ENCODE peak calls at places on chromosomes 4 and X, in nine cellular contexts. Z is activated CD4-positive, alpha-beta T cell treated with anti-CD3 and anti-CD28 coated beads for 24 hours; S is AG09319; N is ELF-1; R is foreskin fibroblast; O is fibroblast of pulmonary artery; I is right cardiac atrium; J is HT1080; L is body of pancreas. H is an unnamed sample.

GRCh38 chrX:68801737-68802290 is 27.0 kb upstream of the EFNB1 start:
- DNase-seq in Z (no peak), S (no peak), N (no peak), R (no peak), O (no peak), I (no peak), J (no peak), L (no peak), H (no peak)

GRCh38 chrX:16164748-16165147 is 2.5 kb upstream of the MAGEB17 start:
- DNase-seq in Z (no peak), S (no peak), N (no peak), R (no peak), O (no peak), I (no peak), J (no peak), L (no peak), H (no peak)

GRCh38 chr4:176838611-176839411 is 46.1 kb upstream of the VEGFC start:
- DNase-seq in Z (no peak), S (no peak), N (no peak), R (peak; percentile 67), O (peak; percentile 59), I (no peak), J (peak; percentile 70), L (no peak), H (no peak)

GRCh38 chrX:19811807-19812604 is 75.4 kb downstream of the SH3KBP1 start:
- DNase-seq in Z (no peak), S (no peak), N (no peak), R (no peak), O (peak; percentile 62), I (no peak), J (peak; percentile 91), L (no peak), H (no peak)

GRCh38 chr4:3229328-3229727 is 19.6 kb upstream of the MSANTD1 start:
- DNase-seq in Z (no peak), S (no peak), N (no peak), R (no peak), O (no peak), I (no peak), J (no peak), L (no peak), H (no peak)

GRCh38 chrX:21375795-21376069 is 1.5 kb downstream of the CNKSR2 start:
- DNase-seq in Z (no peak), S (no peak), N (peak; percentile 56), R (no peak), O (no peak), I (no peak), J (no peak), L (no peak), H (no peak)

GRCh38 chr4:89752932-89753598 is 83.9 kb downstream of the SNCA start:
- DNase-seq in Z (no peak), S (peak; percentile 75), N (peak; percentile 16), R (peak; percentile 95), O (peak; percentile 67), I (no peak), J (peak; percentile 90), L (no peak), H (no peak)

GRCh38 chr4:185634066-185634652 is 98.9 kb upstream of the PDLIM3 start:
- DNase-seq in Z (no peak), S (no peak), N (no peak), R (no peak), O (peak; percentile 18), I (no peak), J (peak; percentile 10), L (no peak), H (no peak)

GRCh38 chrX:86806786-86807185 is 658.5 kb downstream of the DACH2 start:
- DNase-seq in Z (no peak), S (no peak), N (peak; percentile 42), R (no peak), O (no peak), I (no peak), J (peak; percentile 0), L (no peak), H (no peak)

GRCh38 chr4:26081795-26082498 is 167.9 kb downstream of the SMIM20 start:
- DNase-seq in Z (no peak), S (no peak), N (peak; percentile 25), R (peak; percentile 69), O (peak; percentile 63), I (no peak), J (peak; percentile 19), L (no peak), H (no peak)

GRCh38 chr4:164700471-164700870 is 53.5 kb upstream of the SMIM31 start:
- DNase-seq in Z (no peak), S (no peak), N (peak; percentile 72), R (no peak), O (no peak), I (peak; percentile 23), J (peak; percentile 34), L (no peak), H (no peak)

GRCh38 chr4:145048817-145049216 is 49.2 kb downstream of the ANAPC10 start:
- DNase-seq in Z (no peak), S (no peak), N (no peak), R (no peak), O (no peak), I (no peak), J (no peak), L (no peak), H (no peak)

H was measured in thyroid gland.